ENCODE peak calls at places on chromosomes 6 and 20, in five cellular contexts. X is NCI-H1930; U is right lobe of liver; Y is stimulated activated effector memory CD8-positive, alpha-beta T cell treated with anti-CD3 and anti-CD28 coated beads, Interleukin-12 subunit alpha, Interleukin-12 subunit beta, amount 100 ng/mL, for 72 hours; N is activated naive CD4-positive, alpha-beta T cell. W is an unnamed sample.

GRCh38 chr6:51675551-51676275 is 411.7 kb downstream of the PKHD1 start:
- DNase-seq in N (no peak), U (no peak), Y (no peak), X (no peak), W (no peak)

GRCh38 chr6:149130093-149130872 is 187.2 kb upstream of the TAB2 start:
- DNase-seq in Y (no peak), U (no peak), N (no peak), X (no peak), W (no peak)

GRCh38 chr20:57656252-57656820 is 36.1 kb upstream of the ZBP1 start:
- DNase-seq in N (no peak), U (no peak), Y (no peak), X (no peak), W (no peak)

GRCh38 chr20:15100506-15101160 is 763.2 kb upstream of the FLRT3 start:
- DNase-seq in Y (no peak), X (no peak), U (no peak), N (no peak), W (no peak)

GRCh38 chr20:48669946-48670630 is 157.7 kb downstream of the PREX1 start:
- DNase-seq in U (no peak), Y (no peak), N (no peak), X (no peak), W (no peak)

GRCh38 chr20:51596656-51597388 is 54.3 kb upstream of the NFATC2 start:
- DNase-seq in N (no peak), U (no peak), X (no peak), Y (no peak), W (no peak)

GRCh38 chr6:33714385-33715040 is 3.0 kb upstream of the UQCC2 start:
- DNase-seq in Y (no peak), N (no peak), U (no peak), X (no peak), W (no peak)

GRCh38 chr6:34350937-34351217 is 41.6 kb downstream of the NUDT3 start:
- DNase-seq in X (no peak), U (no peak), N (no peak), Y (no peak), W (no peak)

GRCh38 chr20:54257090-54257816 is 49.4 kb downstream of the PFDN4 start:
- DNase-seq in U (no peak), Y (no peak), X (no peak), N (no peak), W (peak)

GRCh38 chr6:152983637-152984386 is 971 bp upstream of the FBXO5 start:
- DNase-seq in N (peak), X (peak), Y (peak), U (peak), W (peak)

GRCh38 chr20:641516-641913 is 11.5 kb downstream of the SRXN1 start:
- DNase-seq in N (no peak), U (no peak), X (peak), Y (no peak), W (no peak)

GRCh38 chr6:122297010-122297409 is 102.4 kb upstream of the HSF2 start:
- DNase-seq in U (no peak), X (no peak), Y (no peak), N (no peak), W (no peak)

GRCh38 chr6:5146396-5146795 is 61.3 kb downstream of the PPP1R3G start:
- DNase-seq in U (no peak), Y (no peak), X (no peak), N (no peak), W (no peak)

GRCh38 chr20:51134405-51134804 is 111.5 kb upstream of the KCNG1 start:
- DNase-seq in U (no peak), X (no peak), Y (no peak), N (no peak), W (no peak)

GRCh38 chr20:23925789-23926525 is 46.4 kb upstream of the CST5 start:
- DNase-seq in X (no peak), N (no peak), Y (no peak), U (no peak), W (peak)

GRCh38 chr20:2417142-2417541 is 36.4 kb downstream of the TGM6 start:
- DNase-seq in N (no peak), X (no peak), Y (no peak), U (no peak), W (no peak)